ENCODE peak calls at places on chromosomes 7 and 10, in eight cellular contexts. S is SJSA1, T is brain microvascular endothelial cell, O is ascending aorta, Y is spleen, D is tibial nerve, E is cardiac fibroblast, U is choroid plexus epithelial cell. L is an unnamed sample.

GRCh38 chr7:82098410-82098809 is 328.6 kb upstream of the HGF start:
- DNase-seq in T (no peak), Y (no peak), U (no peak), O (no peak), D (no peak), S (no peak), E (peak), L (no peak)

GRCh38 chr7:45881759-45882464 is 6.4 kb upstream of the IGFBP1 start:
- DNase-seq in E (peak), S (no peak), D (no peak), Y (no peak), O (no peak), T (peak), U (peak), L (no peak)

GRCh38 chr7:100546129-100546867 is 7.3 kb downstream of the AGFG2 start:
- DNase-seq in Y (no peak), T (no peak), U (peak), S (no peak), D (no peak), E (peak), O (no peak), L (no peak)

GRCh38 chr10:14879055-14879800 is 562 bp downstream of the SUV39H2 start:
- DNase-seq in U (no peak), E (peak), D (peak), Y (no peak), S (peak), T (no peak), O (no peak), L (peak)

GRCh38 chr7:50504646-50505546 is 54.7 kb upstream of the FIGNL1 start:
- DNase-seq in D (no peak), T (no peak), Y (no peak), O (no peak), E (no peak), S (no peak), U (peak), L (no peak)

GRCh38 chr10:7340179-7340874 is 70.5 kb downstream of the SFMBT2 start:
- DNase-seq in O (no peak), E (no peak), T (no peak), D (no peak), S (no peak), Y (no peak), U (no peak), L (no peak)

GRCh38 chr10:21570761-21571521 is 36.9 kb downstream of the MLLT10 start:
- DNase-seq in O (no peak), D (no peak), T (no peak), U (no peak), S (no peak), Y (no peak), E (no peak), L (no peak)

GRCh38 chr7:84479059-84479458 is 284.5 kb upstream of the SEMA3A start:
- DNase-seq in D (no peak), U (no peak), O (no peak), E (no peak), S (no peak), Y (no peak), T (no peak), L (no peak)

GRCh38 chr10:84375011-84375410 is 46.6 kb downstream of the CCSER2 start:
- DNase-seq in U (peak), T (peak), Y (no peak), O (peak), S (no peak), E (peak), D (peak), L (no peak)

GRCh38 chr7:101273126-101273525 is 28.2 kb upstream of the FIS1 start:
- DNase-seq in Y (no peak), S (no peak), O (no peak), T (no peak), D (no peak), U (no peak), E (no peak), L (no peak)

GRCh38 chr7:51569176-51569575 is 252.6 kb upstream of the COBL start:
- DNase-seq in U (no peak), S (no peak), T (no peak), D (no peak), O (no peak), E (no peak), Y (no peak), L (no peak)

GRCh38 chr10:6530211-6530840 is 49.8 kb downstream of the PRKCQ start:
- DNase-seq in O (no peak), Y (peak), D (no peak), E (no peak), S (no peak), T (no peak), U (no peak), L (no peak)

GRCh38 chr10:77357611-77358010 is 280.0 kb downstream of the KCNMA1 start:
- DNase-seq in U (peak), E (peak), D (no peak), Y (no peak), S (no peak), T (no peak), O (no peak), L (no peak)

GRCh38 chr7:28787116-28787515 is 171.0 kb downstream of the TRIL start:
- DNase-seq in U (no peak), O (no peak), S (no peak), Y (no peak), T (no peak), D (no peak), E (no peak), L (no peak)

GRCh38 chr10:116269612-116270011 is 3.4 kb downstream of the GFRA1 start:
- DNase-seq in Y (no peak), U (no peak), T (no peak), O (no peak), S (no peak), E (no peak), D (no peak), L (no peak)

GRCh38 chr10:72709041-72709440 is 17.1 kb downstream of the MCU start:
- DNase-seq in E (no peak), T (no peak), D (no peak), S (no peak), O (no peak), U (peak), Y (no peak), L (no peak)

GRCh38 chr10:125105856-125106255 is 54.5 kb downstream of the CTBP2 start:
- DNase-seq in E (no peak), Y (peak), O (no peak), T (no peak), S (no peak), U (no peak), D (no peak), L (no peak)

GRCh38 chr7:30633223-30633622 is 38.5 kb downstream of the GARS1 start:
- DNase-seq in D (no peak), S (no peak), E (no peak), Y (no peak), O (no peak), U (no peak), T (no peak), L (no peak)

DNA sequence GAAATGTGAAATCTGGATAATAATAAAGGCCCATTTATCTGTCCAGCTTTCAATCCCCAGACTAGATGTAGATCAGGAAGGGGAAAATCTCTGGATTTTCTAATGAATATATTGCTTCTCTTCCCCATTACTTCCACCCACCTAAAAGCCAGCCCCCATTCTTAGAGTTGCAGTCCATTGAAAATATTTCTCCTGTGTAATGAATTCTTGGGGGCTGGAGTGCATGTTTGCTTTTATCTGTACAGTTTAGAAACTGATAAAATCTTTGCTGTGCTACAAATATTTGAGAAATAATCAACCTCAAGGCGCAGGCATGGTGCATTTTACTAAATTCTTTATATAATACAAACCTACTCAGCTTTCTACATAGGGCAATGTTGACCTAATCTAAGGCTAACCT is 180.8 kb downstream of the ARID5B start:
- DNase-seq in S (no peak), Y (no peak), T (no peak), D (no peak), U (no peak), E (no peak), O (no peak), L (no peak)
- H3K4me3 ChIP-seq in S (no peak), Y (no peak), T (no peak), D (no peak), U (no peak), E (no peak), O (peak), L (no peak)

DNA sequence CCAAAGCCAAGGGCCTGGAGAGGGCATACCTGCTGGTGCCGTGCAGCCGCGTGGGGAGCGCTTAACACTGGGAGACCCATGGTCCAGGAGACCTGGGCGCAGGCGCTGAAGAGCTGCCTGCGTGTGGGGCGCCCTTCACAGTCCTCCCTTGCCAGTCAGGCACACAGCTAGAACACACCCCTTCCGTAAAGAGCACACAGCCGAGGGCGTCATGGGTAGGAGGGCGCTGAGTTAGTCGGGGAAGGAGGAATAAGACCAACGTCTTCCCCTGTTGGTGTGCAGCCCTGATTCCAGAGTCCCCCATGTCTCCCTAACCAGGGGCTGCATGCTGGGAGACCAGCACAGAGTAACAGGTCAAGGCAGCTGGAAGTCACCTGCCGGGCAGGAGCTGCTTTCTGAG is 273.9 kb downstream of the USP6NL start:
- DNase-seq in O (peak), S (no peak), Y (peak), D (no peak), T (no peak), E (no peak), U (no peak), L (no peak)
- H3K4me3 ChIP-seq in O (no peak), S (no peak), Y (no peak), D (no peak), T (no peak), E (no peak), U (no peak), L (no peak)

GRCh38 chr10:33807527-33808377 is 473.3 kb upstream of the NRP1 start:
- DNase-seq in O (no peak), Y (no peak), U (no peak), E (no peak), S (no peak), D (no peak), T (no peak), L (no peak)

GRCh38 chr10:33803248-33803647 is 468.8 kb upstream of the NRP1 start:
- DNase-seq in S (no peak), E (peak), T (peak), O (no peak), Y (no peak), U (peak), D (no peak), L (no peak)

GRCh38 chr10:33804534-33804933 is 470.1 kb upstream of the NRP1 start:
- DNase-seq in Y (no peak), O (no peak), D (no peak), E (no peak), T (no peak), U (no peak), S (no peak), L (no peak)

GRCh38 chr10:33808475-33808874 is 474.0 kb upstream of the NRP1 start:
- DNase-seq in O (no peak), U (no peak), T (peak), Y (no peak), E (no peak), S (no peak), D (no peak), L (no peak)

DNA sequence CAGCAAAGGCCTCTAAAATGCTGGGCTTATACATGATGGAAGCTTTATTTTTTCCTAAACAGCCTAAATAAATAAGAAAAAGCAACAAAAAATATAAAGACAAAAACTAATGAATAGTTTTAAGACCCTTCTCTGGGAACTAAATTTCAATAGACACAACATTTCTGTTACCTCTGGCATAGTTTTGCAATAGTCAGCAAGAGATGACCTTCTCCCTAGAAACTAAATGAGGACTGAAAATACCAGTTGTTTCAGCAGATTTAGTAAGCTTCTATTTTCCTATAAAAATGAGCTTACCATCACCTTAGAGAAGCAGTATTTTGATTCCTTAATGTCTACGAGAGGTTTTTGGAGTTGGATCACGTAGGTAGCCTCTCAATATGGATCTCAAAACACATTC is 471.4 kb upstream of the NRP1 start:
- DNase-seq in E (no peak), U (peak), S (no peak), T (no peak), Y (no peak), O (no peak), D (no peak), L (no peak)
- H3K4me3 ChIP-seq in E (no peak), U (no peak), S (no peak), T (no peak), Y (no peak), O (no peak), D (no peak), L (no peak)

DNA sequence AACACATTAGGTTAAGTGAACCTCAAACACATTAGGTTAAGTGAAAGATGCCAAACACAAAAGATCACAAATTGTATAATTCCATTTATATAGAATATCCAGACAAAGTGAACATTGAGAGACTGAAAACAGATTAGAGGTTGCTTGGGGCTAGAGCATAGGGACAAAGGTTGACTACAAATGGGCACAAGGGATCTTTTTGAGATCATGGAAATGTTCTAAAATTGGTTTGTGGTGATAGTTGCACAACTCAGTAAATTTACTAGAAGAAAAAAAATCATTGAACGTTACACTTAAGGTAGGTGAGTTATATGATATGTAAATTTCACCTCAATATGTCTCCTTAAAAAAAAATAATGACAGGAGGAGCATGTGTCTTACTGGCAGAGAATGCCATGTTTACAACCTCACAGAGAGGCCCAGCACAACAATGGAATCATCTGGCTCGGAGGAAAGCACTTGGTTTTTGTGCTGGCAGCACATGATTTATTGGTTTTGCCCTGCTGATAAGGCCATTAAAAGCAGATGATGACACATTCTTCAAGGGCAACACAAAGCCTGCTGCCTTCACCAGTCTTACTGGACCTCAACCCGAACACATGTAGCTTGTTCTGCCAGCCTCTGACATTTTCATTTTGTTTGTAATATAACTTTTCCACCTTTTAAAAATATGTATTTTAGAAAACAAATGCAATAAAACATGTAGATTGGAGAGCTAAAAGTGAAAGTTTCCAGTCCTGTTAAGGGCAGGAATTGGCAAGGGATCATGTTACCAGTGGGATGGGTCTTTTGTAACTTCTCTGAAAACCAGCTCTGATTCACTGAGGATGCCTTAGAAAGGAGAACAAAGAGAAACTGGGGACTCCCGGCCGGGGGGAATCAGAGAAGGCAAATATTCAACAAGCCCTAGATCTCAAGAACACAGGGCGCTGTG is 11.9 kb upstream of the LMOD2 start:
- DNase-seq in O (no peak), E (peak), T (peak), S (peak), D (no peak), U (peak), Y (no peak), L (no peak)
- H3K4me3 ChIP-seq in O (peak), E (peak), T (peak), S (no peak), D (no peak), U (peak), Y (no peak), L (no peak)

GRCh38 chr10:76114556-76114955 is 683.1 kb downstream of the LRMDA start:
- DNase-seq in O (no peak), U (no peak), T (no peak), Y (no peak), S (no peak), E (no peak), D (no peak), L (no peak)
- H3K4me3 ChIP-seq in O (no peak), U (no peak), T (no peak), Y (no peak), S (no peak), E (no peak), D (no peak), L (no peak)

GRCh38 chr10:126997801-126998590 is 92.8 kb downstream of the DOCK1 start:
- DNase-seq in T (no peak), Y (no peak), S (no peak), E (peak), D (no peak), U (no peak), O (no peak), L (no peak)
- H3K4me3 ChIP-seq in T (no peak), Y (no peak), S (no peak), E (no peak), D (no peak), U (no peak), O (no peak), L (no peak)

GRCh38 chr10:10351451-10351850 is 666.2 kb upstream of the CELF2 start:
- DNase-seq in Y (no peak), U (no peak), T (no peak), D (no peak), O (no peak), S (no peak), E (no peak), L (no peak)
- H3K4me3 ChIP-seq in Y (no peak), U (no peak), T (no peak), D (no peak), O (no peak), S (no peak), E (no peak), L (no peak)